ENCODE peak calls at places on chromosomes 16 and 17, in four cellular contexts. B is choroid plexus epithelial cell, U is thoracic aorta, Y is left ventricle myocardium inferior. D is an unnamed sample.

GRCh38 chr16:57503366-57503765 is 17.1 kb upstream of the DOK4 start:
- DNase-seq in Y (no peak), B (no peak), U (no peak), D (no peak)

GRCh38 chr16:70744366-70744765 is 56.6 kb downstream of the VAC14 start:
- DNase-seq in Y (no peak), B (no peak), U (no peak), D (no peak)

GRCh38 chr17:40317345-40317873 is 8.4 kb downstream of the RARA start:
- DNase-seq in U (no peak), B (peak), Y (peak), D (peak)

GRCh38 chr16:24834459-24835335 is 11.1 kb upstream of the SLC5A11 start:
- DNase-seq in U (no peak), Y (no peak), B (peak), D (peak)

GRCh38 chr17:42459983-42460300 is 1.3 kb downstream of the ATP6V0A1 start:
- DNase-seq in B (peak), U (no peak), Y (no peak), D (no peak)

GRCh38 chr16:16099320-16099719 is 124.0 kb downstream of the ABCC6 start:
- DNase-seq in Y (no peak), B (no peak), U (no peak), D (no peak)

GRCh38 chr16:28838558-28838918 is 7.6 kb downstream of the TUFM start:
- DNase-seq in Y (no peak), U (no peak), B (no peak), D (no peak)

GRCh38 chr16:3642397-3643094 is 11.9 kb upstream of the DNASE1 start:
- DNase-seq in B (peak), U (no peak), Y (no peak), D (peak)

GRCh38 chr17:70130274-70130673 is 39.1 kb upstream of the KCNJ2 start:
- DNase-seq in Y (no peak), B (no peak), U (no peak), D (no peak)

GRCh38 chr17:72388765-72389473 is 268.1 kb downstream of the SOX9 start:
- DNase-seq in Y (no peak), U (no peak), B (no peak), D (peak)

GRCh38 chr17:80180192-80180591 is 10.4 kb downstream of the CARD14 start:
- DNase-seq in U (no peak), B (no peak), Y (no peak), D (no peak)

GRCh38 chr16:10039220-10040096 is 142.8 kb downstream of the GRIN2A start:
- DNase-seq in Y (no peak), U (no peak), B (no peak), D (peak)

GRCh38 chr16:3625911-3626732 is 14.7 kb upstream of the SLX4 start:
- DNase-seq in Y (no peak), U (no peak), B (peak), D (peak)

GRCh38 chr16:85446846-85447656 is 166.1 kb upstream of the GSE1 start:
- DNase-seq in Y (no peak), U (no peak), B (no peak), D (no peak)

GRCh38 chr17:78532922-78533640 is 44.1 kb downstream of the DNAH17 start:
- DNase-seq in Y (no peak), B (peak), U (no peak), D (peak)

GRCh38 chr16:56609463-56609921 is 1.1 kb downstream of the MT2A start:
- DNase-seq in B (peak), U (no peak), Y (no peak), D (peak)

GRCh38 chr16:30797670-30798309 is 10.8 kb upstream of the ZNF629 start:
- DNase-seq in B (peak), Y (no peak), U (no peak), D (no peak)

GRCh38 chr17:16040710-16041251 is 41.2 kb downstream of the TTC19 start:
- DNase-seq in B (peak), U (no peak), Y (no peak), D (no peak)

GRCh38 chr16:30758988-30759461 is 2.8 kb downstream of the CFAP119 start:
- DNase-seq in U (no peak), Y (no peak), B (no peak), D (no peak)

GRCh38 chr16:4506450-4506849 is 30.3 kb downstream of the HMOX2 start:
- DNase-seq in B (peak), Y (no peak), U (no peak), D (peak)

GRCh38 chr16:25060920-25061319 is 45.8 kb upstream of the ARHGAP17 start:
- DNase-seq in Y (no peak), B (peak), U (no peak), D (no peak)

GRCh38 chr16:65200857-65201256 is 79.0 kb upstream of the CDH11 start:
- DNase-seq in Y (no peak), U (no peak), B (peak), D (peak)

GRCh38 chr16:47058295-47059086 is 85.0 kb upstream of the DNAJA2 start:
- DNase-seq in B (peak), Y (no peak), U (no peak), D (no peak)

GRCh38 chr17:40949406-40949805 is 12.0 kb upstream of the KRT23 start:
- DNase-seq in U (no peak), B (no peak), Y (no peak), D (no peak)

GRCh38 chr16:70694088-70694487 is 8.2 kb upstream of the MTSS2 start:
- DNase-seq in B (peak), U (no peak), Y (no peak), D (peak)

GRCh38 chr16:48918520-48919258 is 308.7 kb upstream of the N4BP1 start:
- DNase-seq in U (no peak), B (no peak), Y (no peak), D (peak)

GRCh38 chr16:70162041-70162451 is 11.5 kb upstream of the CLEC18C start:
- DNase-seq in B (peak), Y (no peak), U (no peak), D (peak)

GRCh38 chr16:4261557-4262172 is 11.2 kb downstream of the TFAP4 start:
- DNase-seq in U (no peak), B (no peak), Y (no peak), D (no peak)

GRCh38 chr17:8921147-8921546 is 44.4 kb downstream of the PIK3R5 start:
- DNase-seq in U (no peak), B (no peak), Y (no peak), D (no peak)

GRCh38 chr16:16032271-16032979 is 83.0 kb downstream of the ABCC1 start:
- DNase-seq in U (no peak), Y (no peak), B (peak), D (no peak)

GRCh38 chr16:90008708-90009145 is 10.5 kb downstream of the DBNDD1 start:
- DNase-seq in B (peak), Y (no peak), U (no peak), D (no peak)

GRCh38 chr16:53872248-53873221 is 168.6 kb downstream of the FTO start:
- DNase-seq in B (peak), Y (no peak), U (no peak), D (peak)

GRCh38 chr16:85110105-85110504 is 2.2 kb downstream of the CIBAR2 start:
- DNase-seq in Y (no peak), B (no peak), U (no peak), D (no peak)

GRCh38 chr17:67434061-67434525 is 57.0 kb downstream of the PITPNC1 start:
- DNase-seq in U (no peak), Y (peak), B (no peak), D (no peak)

GRCh38 chr17:65515512-65515911 is 45.9 kb downstream of the AXIN2 start:
- DNase-seq in B (no peak), U (no peak), Y (no peak), D (no peak)

GRCh38 chr17:43529977-43530302 is 16.2 kb downstream of the ETV4 start:
- DNase-seq in Y (no peak), B (no peak), U (no peak), D (no peak)

GRCh38 chr17:43531955-43532354 is 14.2 kb downstream of the ETV4 start:
- DNase-seq in U (no peak), B (no peak), Y (no peak), D (no peak)

GRCh38 chr17:43531082-43531378 is 15.1 kb downstream of the ETV4 start:
- DNase-seq in B (no peak), U (no peak), Y (no peak), D (no peak)

GRCh38 chr17:43528988-43529814 is 16.9 kb downstream of the ETV4 start:
- DNase-seq in Y (no peak), B (no peak), U (no peak), D (no peak)

GRCh38 chr17:43530303-43531081 is 15.6 kb downstream of the ETV4 start:
- DNase-seq in B (peak), Y (peak), U (no peak), D (peak)
- H3K4me3 ChIP-seq in B (peak), Y (peak), U (peak), D (no peak)

DNA sequence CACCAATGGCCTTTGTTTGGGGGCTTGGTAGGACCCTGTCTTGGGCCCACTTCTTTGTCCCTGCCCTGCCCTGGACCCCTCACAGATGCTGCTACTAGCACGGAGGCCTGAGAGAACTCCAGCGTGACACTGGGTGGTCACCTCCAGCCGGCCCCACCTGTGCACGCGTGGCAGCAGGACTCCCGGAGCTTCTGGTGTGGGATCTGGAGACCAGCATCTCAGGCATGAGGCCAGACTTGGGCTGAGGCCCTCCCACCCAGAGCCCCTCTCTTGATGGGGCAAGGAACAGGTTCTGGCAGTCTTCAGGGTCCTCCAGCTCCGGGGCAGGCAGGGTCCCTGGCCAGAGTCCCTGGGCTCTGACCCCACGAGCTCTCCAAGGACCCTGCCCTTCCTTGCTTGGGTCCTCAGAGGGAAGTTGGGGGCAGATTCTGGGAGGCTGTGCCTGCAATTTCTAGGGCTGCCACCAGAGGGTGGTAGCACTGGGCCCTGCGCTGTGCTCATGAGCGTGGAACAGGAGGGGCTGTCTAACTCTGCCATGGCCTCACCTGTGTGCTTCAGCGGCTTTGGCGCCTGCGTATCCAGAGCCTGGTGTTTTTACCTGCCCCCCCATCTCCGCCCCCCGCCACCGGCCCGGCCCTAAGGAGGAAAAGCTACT is 3.1 kb upstream of the BAIAP3 start:
- DNase-seq in Y (no peak), U (no peak), B (no peak), D (no peak)
- TF ChIP-seq CTCF in Y (peak), U (peak), B (peak), D (peak)

GRCh38 chr16:52690468-52690867 is 143.5 kb upstream of the TOX3 start:
- DNase-seq in Y (no peak), U (no peak), B (no peak), D (no peak)
- H3K4me3 ChIP-seq in Y (no peak), U (no peak), B (no peak), D (no peak)

GRCh38 chr17:29565643-29566472 is 979 bp downstream of the ABHD15 start:
- DNase-seq in Y (no peak), U (no peak), B (no peak), D (peak)
- TF ChIP-seq CTCF in Y (peak), U (no peak), B (no peak), D (peak)

GRCh38 chr17:863880-864279 is 81.7 kb downstream of the MRM3 start:
- DNase-seq in U (no peak), Y (no peak), B (no peak), D (no peak)
- H3K4me3 ChIP-seq in U (no peak), Y (no peak), B (no peak), D (no peak)

DNA sequence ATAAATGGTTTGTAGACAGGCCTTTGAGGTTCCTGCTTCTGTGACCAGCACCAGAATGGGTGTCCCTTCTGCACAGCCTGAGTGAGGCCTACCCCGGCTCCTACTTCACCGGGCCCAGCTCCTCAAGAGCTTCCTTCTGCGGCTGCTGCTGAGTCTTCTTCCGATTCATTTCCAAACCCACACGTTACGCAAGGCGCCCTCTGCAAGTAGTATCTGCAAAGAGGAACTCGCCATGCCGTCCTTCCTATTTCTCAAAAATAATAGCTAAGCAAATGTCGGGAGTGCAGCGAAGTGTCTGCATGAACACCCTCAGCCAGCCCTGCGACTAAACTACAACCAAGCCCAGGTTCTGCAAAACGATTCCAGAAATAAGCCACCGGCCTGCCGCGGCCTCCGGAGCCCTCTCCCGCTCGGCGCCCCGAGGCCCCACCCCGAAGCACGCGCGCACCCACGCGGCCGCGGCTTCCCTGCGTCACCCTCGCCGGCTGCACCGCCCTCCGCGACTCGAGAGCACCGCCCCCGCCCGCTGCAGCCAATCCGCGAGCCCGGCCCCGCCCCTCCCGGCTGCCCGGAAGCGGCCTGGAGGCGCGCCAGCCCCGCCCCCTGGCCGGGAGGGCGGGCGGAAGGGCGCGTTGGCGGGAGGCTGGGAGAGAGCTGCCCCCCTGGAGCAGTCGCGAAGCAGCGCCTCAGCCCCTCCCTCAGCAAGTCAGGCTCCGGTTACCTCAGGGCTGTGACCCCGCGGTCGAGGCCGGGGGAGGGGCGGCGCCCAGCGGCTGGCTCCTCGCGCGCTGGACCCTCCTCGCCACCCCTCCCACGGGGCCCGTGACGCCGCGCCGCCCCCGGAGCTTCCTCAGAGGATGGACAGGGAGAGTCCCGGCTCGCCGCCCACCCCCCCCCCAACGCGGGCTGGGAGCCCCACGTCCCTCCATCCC is 8.3 kb downstream of the MNT start:
- DNase-seq in B (peak), U (peak), Y (peak), D (peak)
- TF ChIP-seq CTCF in B (no peak), U (no peak), Y (no peak), D (no peak)

DNA sequence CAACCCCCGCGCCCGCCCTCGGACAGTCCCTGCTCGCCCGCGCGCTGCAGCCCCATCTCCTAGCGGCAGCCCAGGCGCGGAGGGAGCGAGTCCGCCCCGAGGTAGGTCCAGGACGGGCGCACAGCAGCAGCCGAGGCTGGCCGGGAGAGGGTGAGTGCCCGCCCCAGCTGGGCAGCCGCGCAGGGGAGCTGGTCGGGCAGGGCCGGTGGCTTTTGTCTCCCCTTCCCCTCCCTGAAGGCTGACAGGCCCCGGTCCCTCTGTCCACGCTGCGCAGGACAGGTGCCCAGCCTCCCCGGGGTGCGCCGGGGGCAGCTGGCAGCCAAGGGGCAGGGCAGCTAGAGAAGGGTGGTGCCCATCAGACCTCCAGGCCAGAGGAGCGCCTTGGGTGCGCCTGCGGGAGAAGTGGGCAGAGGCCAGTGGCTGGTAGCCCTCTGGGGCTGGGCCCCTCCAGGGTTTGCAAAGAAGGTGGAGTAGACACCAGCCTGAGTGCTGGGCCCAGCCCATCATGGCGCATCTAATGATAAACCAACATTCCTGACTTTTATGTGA is 278 bp downstream of the ITGB4 start:
- DNase-seq in Y (no peak), U (no peak), B (no peak), D (no peak)
- H3K4me3 ChIP-seq in Y (peak), U (peak), B (peak), D (peak)

GRCh38 chr17:73697872-73698271 is 53.6 kb upstream of the SDK2 start:
- DNase-seq in B (no peak), U (no peak), Y (no peak), D (no peak)
- TF ChIP-seq CTCF in B (no peak), U (no peak), Y (no peak), D (peak)

GRCh38 chr17:39152134-39152884 is 872 bp upstream of the PLXDC1 start:
- DNase-seq in Y (peak), U (no peak), B (no peak), D (no peak)
- H3K4me3 ChIP-seq in Y (peak), U (peak), B (peak), D (peak)

GRCh38 chr17:21275579-21276339 is 8.8 kb upstream of the MAP2K3 start:
- DNase-seq in B (peak), Y (peak), U (peak), D (peak)
- TF ChIP-seq CTCF in B (no peak), Y (peak), U (peak), D (no peak)

D was measured in bronchial epithelial cell.